ENCODE peak calls at places on chromosome 17, in four cellular contexts. N, S, Y and F are unnamed samples.
A peak's percentile ranks its signal among the peaks of the same experiment; 100 is the strongest.

GRCh38 chr17:15971882-15972281 is 27.0 kb downstream of the ADORA2B start:
- DNase-seq in S (no peak), Y (no peak), N (no peak), F (no peak)

GRCh38 chr17:41065829-41066624 is at the start of gene KRTAP2-4:
- DNase-seq in N (no peak), Y (peak; percentile 9), S (no peak), F (no peak)

GRCh38 chr17:20300399-20301037 is 166.8 kb downstream of the LGALS9B start:
- DNase-seq in S (no peak), N (no peak), Y (no peak), F (no peak)

GRCh38 chr17:14926526-14927122 is 338.5 kb downstream of the PMP22 start:
- DNase-seq in S (peak; percentile 9), N (peak; percentile 26), Y (peak; percentile 12), F (peak; percentile 45)

GRCh38 chr17:2710075-2710803 is 1.3 kb downstream of the CLUH start:
- DNase-seq in S (no peak), Y (no peak), N (no peak), F (no peak)

GRCh38 chr17:5921919-5922318 is 148.3 kb upstream of the WSCD1 start:
- DNase-seq in Y (no peak), N (no peak), S (no peak), F (no peak)

GRCh38 chr17:16371742-16372141 is 9.1 kb upstream of the UBB start:
- DNase-seq in N (peak; percentile 26), S (no peak), Y (no peak), F (no peak)

GRCh38 chr17:59423137-59423703 is 91.8 kb downstream of the YPEL2 start:
- DNase-seq in Y (peak; percentile 77), N (no peak), S (no peak), F (no peak)

GRCh38 chr17:21126645-21127507 is at the start of gene DHRS7B:
- DNase-seq in N (peak; percentile 96), S (peak; percentile 92), Y (peak; percentile 97), F (peak; percentile 99)

GRCh38 chr17:3959295-3959899 is 4.8 kb downstream of the ATP2A3 start:
- DNase-seq in N (no peak), S (no peak), Y (peak; percentile 53), F (no peak)

GRCh38 chr17:19533718-19534561 is at the start of gene SLC47A1:
- DNase-seq in Y (no peak), N (peak; percentile 88), S (no peak), F (peak; percentile 42)

GRCh38 chr17:67477687-67478086 is 100.6 kb downstream of the PITPNC1 start:
- DNase-seq in S (no peak), N (no peak), Y (no peak), F (no peak)

GRCh38 chr17:65198653-65199382 is 61.6 kb downstream of the RGS9 start:
- DNase-seq in N (peak; percentile 90), S (no peak), Y (peak; percentile 78), F (no peak)

GRCh38 chr17:13508916-13509315 is 92.8 kb downstream of the HS3ST3A1 start:
- DNase-seq in Y (no peak), S (no peak), N (no peak), F (no peak)

GRCh38 chr17:48998557-48999440 is 1.6 kb downstream of the IGF2BP1 start:
- DNase-seq in Y (peak; percentile 55), N (no peak), S (no peak), F (no peak)

GRCh38 chr17:40648326-40648968 is 829 bp upstream of the SMARCE1 start:
- DNase-seq in Y (no peak), S (no peak), N (no peak), F (no peak)

GRCh38 chr17:7029659-7030058 is 6.2 kb upstream of the SLC16A13 start:
- DNase-seq in S (no peak), Y (no peak), N (no peak), F (no peak)

GRCh38 chr17:49708515-49709161 is 874 bp upstream of the SLC35B1 start:
- DNase-seq in Y (peak; percentile 57), S (no peak), N (no peak), F (no peak)

GRCh38 chr17:42683407-42684031 is 1.2 kb downstream of the CNTNAP1 start:
- DNase-seq in N (peak; percentile 23), S (no peak), Y (no peak), F (peak; percentile 66)

GRCh38 chr17:530851-531250 is 178.2 kb upstream of the RPH3AL start:
- DNase-seq in S (no peak), N (no peak), Y (no peak), F (no peak)
- TF ChIP-seq TEAD4 in S (no peak), N (no peak), Y (no peak), F (no peak)

DNA sequence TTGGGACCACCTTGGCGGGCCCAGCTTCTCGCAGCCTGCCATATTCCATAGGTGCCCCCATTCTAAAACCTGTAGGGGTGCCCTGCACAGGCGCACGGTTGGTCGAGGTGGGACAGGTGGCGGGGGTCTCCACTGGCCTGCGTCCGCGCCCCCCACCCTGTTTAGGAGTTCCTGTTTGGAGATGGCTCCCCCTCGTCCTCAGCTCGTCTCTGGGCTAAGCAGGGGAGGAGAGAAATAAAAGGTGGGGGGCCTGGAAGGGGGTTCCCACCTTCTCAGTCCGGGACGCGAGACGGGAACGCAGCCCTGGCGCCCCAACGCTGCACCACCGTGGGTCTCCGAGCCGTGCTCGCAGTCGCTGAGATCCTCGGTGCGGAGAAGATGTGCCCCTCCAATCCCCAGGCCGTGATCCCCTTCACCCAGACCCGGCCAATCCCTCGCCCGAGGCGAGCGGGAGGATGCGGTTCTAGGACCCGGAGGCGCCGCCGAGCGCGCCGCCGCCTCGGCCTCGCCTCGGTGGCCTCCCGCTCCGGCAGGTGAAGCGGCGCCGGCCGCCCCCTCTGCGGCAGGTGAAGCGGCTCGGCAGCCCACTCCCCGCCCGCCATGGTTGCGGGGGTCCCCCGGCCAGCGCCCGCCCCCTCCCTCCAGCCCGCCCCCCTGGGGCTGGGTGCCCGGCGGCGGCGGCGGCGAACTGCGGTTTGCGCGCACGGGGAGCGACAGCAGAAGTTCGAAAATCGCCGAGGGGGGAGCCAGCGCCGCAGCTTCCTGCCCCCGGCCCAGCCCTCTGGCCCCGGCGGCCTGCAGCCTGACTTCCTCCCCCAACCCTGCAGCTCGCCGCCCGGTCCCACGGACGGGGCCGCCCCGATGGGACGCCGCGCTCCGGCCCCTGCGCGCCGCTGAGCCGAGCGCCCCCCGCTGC is at the start of gene FMNL1:
- DNase-seq in N (peak; percentile 71), S (no peak), Y (peak; percentile 65), F (peak; percentile 65)
- TF ChIP-seq TEAD4 in N (no peak), S (no peak), Y (no peak), F (no peak)

GRCh38 chr17:76567634-76568432 is 17.8 kb downstream of the ST6GALNAC2 start:
- DNase-seq in S (no peak), N (peak; percentile 45), Y (peak; percentile 18), F (no peak)
- TF ChIP-seq TEAD4 in S (no peak), N (no peak), Y (no peak), F (no peak)

GRCh38 chr17:29583324-29584248 is 5.9 kb downstream of the GIT1 start:
- DNase-seq in N (peak; percentile 23), S (no peak), Y (no peak), F (no peak)
- TF ChIP-seq TEAD4 in N (no peak), S (no peak), Y (no peak), F (no peak)

DNA sequence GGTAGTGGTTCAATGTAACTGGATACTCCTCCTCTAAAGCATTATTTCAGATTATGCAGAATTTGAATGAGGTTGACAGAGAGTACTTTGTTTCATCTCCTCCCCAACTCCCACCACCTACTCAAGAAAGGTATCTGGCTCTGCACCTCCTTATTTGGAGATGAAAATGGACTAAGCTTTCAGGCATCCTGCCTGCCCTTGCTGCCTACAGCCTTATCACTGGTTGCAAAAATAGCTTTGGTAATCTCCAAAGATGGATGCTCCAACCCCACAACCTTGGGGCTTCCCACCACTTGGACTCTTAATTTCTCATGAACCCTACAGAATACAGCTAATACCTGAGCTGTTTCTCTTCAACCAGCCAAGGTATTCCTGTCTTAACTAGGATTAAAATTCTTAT is 45.3 kb upstream of the CORO6 start:
- DNase-seq in S (no peak), N (no peak), Y (no peak), F (no peak)
- TF ChIP-seq TEAD4 in S (no peak), N (no peak), Y (no peak), F (no peak)

DNA sequence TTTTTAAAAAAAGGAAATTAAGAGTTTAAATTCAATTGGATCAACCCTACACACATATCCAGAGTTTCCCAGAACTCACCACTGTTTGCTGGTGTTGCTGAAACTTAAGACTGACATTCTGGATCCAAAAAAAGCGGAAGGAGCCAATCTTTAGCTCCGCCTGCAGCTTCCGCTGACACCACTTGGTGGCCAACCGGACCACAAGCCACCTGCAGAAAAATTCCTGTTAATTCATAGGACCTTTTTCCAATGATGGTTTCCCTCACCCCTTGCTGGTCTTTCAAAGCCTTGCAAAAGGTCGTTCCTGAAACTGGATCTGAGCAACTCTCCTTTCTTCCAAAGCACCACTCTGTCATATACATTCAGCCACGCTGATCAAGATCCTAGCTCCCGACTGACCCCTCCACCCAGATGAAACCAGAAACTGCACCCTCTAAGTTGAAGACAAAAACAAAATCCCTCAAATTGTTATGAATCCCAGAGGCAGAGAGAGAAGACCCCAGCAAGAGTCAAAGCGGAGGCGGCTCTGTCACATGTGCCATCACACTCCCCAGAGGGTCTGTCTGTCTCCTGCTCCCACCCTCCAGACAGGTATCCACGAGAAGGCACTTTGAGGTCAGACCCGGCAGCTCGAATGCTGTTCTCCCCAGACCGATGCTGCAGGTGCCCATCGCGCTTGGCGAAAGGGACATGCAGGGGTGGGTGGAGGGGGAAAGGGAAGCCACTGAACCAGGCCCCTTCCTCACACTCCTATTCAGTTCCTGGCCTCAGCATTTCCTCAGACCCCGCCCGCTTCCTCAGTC is 778 bp downstream of the BLTP2 start:
- DNase-seq in S (no peak), N (peak; percentile 67), Y (peak; percentile 65), F (peak; percentile 45)
- TF ChIP-seq TEAD4 in S (no peak), N (no peak), Y (peak; percentile 53), F (no peak)

GRCh38 chr17:47895254-47895855 is 681 bp upstream of the SP2 start:
- DNase-seq in S (no peak), Y (no peak), N (no peak), F (no peak)
- TF ChIP-seq TEAD4 in S (no peak), Y (no peak), N (no peak), F (no peak)

DNA sequence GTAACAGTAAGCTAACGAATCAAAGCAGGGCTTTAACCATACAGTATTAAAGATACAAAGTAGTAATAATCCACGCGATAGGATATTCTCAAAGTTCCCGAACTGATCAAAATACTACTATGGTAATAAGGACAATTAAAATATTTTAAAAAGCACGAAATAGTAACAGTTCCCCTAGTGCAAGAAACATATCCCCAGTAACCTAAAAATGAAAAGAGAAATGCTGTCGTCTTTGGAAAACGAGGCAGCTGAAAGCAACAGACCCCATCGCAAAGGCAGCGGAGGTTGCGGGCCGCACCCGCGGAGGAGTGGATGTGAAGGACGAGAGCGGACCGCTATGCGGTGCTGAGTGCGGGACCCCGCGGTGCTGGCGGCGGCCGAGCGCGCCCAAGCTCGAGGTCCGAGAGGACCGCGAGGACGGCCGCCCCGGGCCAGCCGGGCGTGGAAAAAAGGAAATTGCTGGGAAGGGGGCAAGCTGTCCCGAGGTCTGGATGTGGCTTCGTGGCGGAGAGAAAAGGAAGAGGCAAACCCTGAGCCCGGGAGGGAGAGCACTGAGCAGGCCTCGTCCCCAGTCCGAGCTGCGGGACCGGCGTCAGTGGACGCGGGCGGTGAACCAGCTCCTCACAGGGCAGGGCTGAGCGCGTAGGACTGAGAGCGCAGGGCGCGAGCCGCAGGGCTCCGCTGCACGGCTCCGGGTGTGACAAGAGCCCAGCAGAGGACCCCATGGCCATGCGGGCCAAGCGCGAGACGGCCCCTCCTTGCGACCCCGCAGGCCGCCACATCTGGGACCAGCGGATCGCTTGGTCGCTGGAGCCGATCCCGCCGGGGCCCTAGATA is 2.1 kb downstream of the TBX4 start:
- DNase-seq in N (no peak), Y (no peak), S (no peak), F (peak; percentile 49)
- TF ChIP-seq TEAD4 in N (no peak), Y (no peak), S (no peak), F (no peak)